ENCODE peak calls at places on chromosomes 5 and 9, in five cellular contexts. X is heart left ventricle, F is body of pancreas, O is glutamatergic neuron, E is activated gamma-delta T cell treated with Interleukin-2 at 50 U/mL for 16 hours. K is an unnamed sample.

GRCh38 chr5:67636850-67637524 is 440.4 kb upstream of the CD180 start:
- DNase-seq in O (no peak), E (no peak), X (no peak), F (no peak), K (no peak)

GRCh38 chr5:143501176-143501840 is 97.8 kb upstream of the NR3C1 start:
- DNase-seq in X (no peak), O (no peak), E (no peak), F (no peak), K (no peak)

GRCh38 chr9:36470891-36471290 is 70.8 kb upstream of the RNF38 start:
- DNase-seq in F (peak; percentile 18), X (peak; percentile 61), O (no peak), E (peak; percentile 43), K (peak; percentile 57)

GRCh38 chr5:180201051-180201987 is 7.7 kb downstream of the RASGEF1C start:
- DNase-seq in F (peak; percentile 29), O (peak; percentile 63), X (no peak), E (no peak), K (no peak)

GRCh38 chr9:102941868-102942267 is 53.3 kb upstream of the CYLC2 start:
- DNase-seq in E (no peak), X (no peak), O (no peak), F (no peak), K (no peak)

GRCh38 chr9:136787690-136788400 is 3.3 kb upstream of the TMEM141 start:
- DNase-seq in X (peak; percentile 69), O (peak; percentile 77), E (peak; percentile 68), F (peak; percentile 63), K (peak; percentile 63)

GRCh38 chr5:6190838-6191237 is 187.5 kb downstream of the MED10 start:
- DNase-seq in O (no peak), X (no peak), F (no peak), E (no peak), K (no peak)

GRCh38 chr5:155746340-155747038 is 580.5 kb upstream of the SGCD start:
- DNase-seq in E (no peak), X (no peak), F (no peak), O (no peak), K (no peak)

GRCh38 chr5:36537729-36538128 is 68.7 kb upstream of the SLC1A3 start:
- DNase-seq in X (no peak), E (no peak), F (no peak), O (no peak), K (no peak)

GRCh38 chr5:96114736-96115466 is 153.2 kb upstream of the ELL2 start:
- DNase-seq in X (no peak), F (no peak), O (no peak), E (no peak), K (no peak)

GRCh38 chr9:118643118-118643517 is 726.1 kb downstream of the BRINP1 start:
- DNase-seq in O (no peak), E (no peak), X (no peak), F (peak; percentile 34), K (no peak)

GRCh38 chr5:16654647-16655334 is 38.0 kb upstream of the RETREG1 start:
- DNase-seq in E (no peak), X (no peak), F (no peak), O (no peak), K (no peak)

GRCh38 chr5:41128291-41128690 is 57.1 kb upstream of the MROH2B start:
- DNase-seq in O (no peak), F (no peak), X (no peak), E (no peak), K (no peak)

GRCh38 chr5:95778713-95779426 is 43.7 kb downstream of the GLRX start:
- DNase-seq in F (no peak), O (no peak), X (no peak), E (no peak), K (no peak)

GRCh38 chr5:159902444-159903121 is 13.7 kb upstream of the ADRA1B start:
- DNase-seq in F (no peak), E (no peak), X (no peak), O (no peak), K (no peak)